ENCODE peak calls at places on chromosomes 4 and X, in ten cellular contexts. One of them, this sample, is unnamed.

GRCh38 chr4:1031956-1032795 is 20.8 kb downstream of the FGFRL1 start:
- DNase-seq in neural progenitor cell: no peak
- DNase-seq in fibroblast of lung: no peak
- DNase-seq in breast epithelium: no peak
- DNase-seq in cardiac muscle cell: no peak
- DNase-seq in fibroblast of mammary gland: no peak
- DNase-seq in upper lobe of right lung: no peak
- DNase-seq in cardiac fibroblast: no peak
- DNase-seq in stomach: peak
- DNase-seq in Peyer's patch: no peak
- DNase-seq in this sample: no peak

GRCh38 chr4:160110891-160111290 is 1008.0 kb downstream of the RAPGEF2 start:
- DNase-seq in neural progenitor cell: no peak
- DNase-seq in fibroblast of lung: no peak
- DNase-seq in breast epithelium: no peak
- DNase-seq in cardiac muscle cell: no peak
- DNase-seq in fibroblast of mammary gland: no peak
- DNase-seq in upper lobe of right lung: no peak
- DNase-seq in cardiac fibroblast: no peak
- DNase-seq in stomach: no peak
- DNase-seq in Peyer's patch: no peak
- DNase-seq in this sample: peak

GRCh38 chr4:78517050-78517652 is 34.4 kb upstream of the ANXA3 start:
- DNase-seq in neural progenitor cell: peak
- DNase-seq in fibroblast of lung: peak
- DNase-seq in breast epithelium: no peak
- DNase-seq in cardiac muscle cell: peak
- DNase-seq in fibroblast of mammary gland: peak
- DNase-seq in upper lobe of right lung: no peak
- DNase-seq in cardiac fibroblast: peak
- DNase-seq in stomach: no peak
- DNase-seq in Peyer's patch: no peak
- DNase-seq in this sample: peak

GRCh38 chr4:83248486-83248885 is 36.1 kb downstream of the COQ2 start:
- DNase-seq in neural progenitor cell: no peak
- DNase-seq in fibroblast of lung: no peak
- DNase-seq in breast epithelium: no peak
- DNase-seq in cardiac muscle cell: no peak
- DNase-seq in fibroblast of mammary gland: no peak
- DNase-seq in upper lobe of right lung: no peak
- DNase-seq in cardiac fibroblast: no peak
- DNase-seq in stomach: no peak
- DNase-seq in Peyer's patch: peak
- DNase-seq in this sample: no peak

GRCh38 chr4:113950207-113950606 is 29.2 kb downstream of the ARSJ start:
- DNase-seq in neural progenitor cell: no peak
- DNase-seq in fibroblast of lung: no peak
- DNase-seq in breast epithelium: no peak
- DNase-seq in cardiac muscle cell: no peak
- DNase-seq in fibroblast of mammary gland: no peak
- DNase-seq in upper lobe of right lung: no peak
- DNase-seq in cardiac fibroblast: no peak
- DNase-seq in stomach: no peak
- DNase-seq in Peyer's patch: no peak
- DNase-seq in this sample: no peak

GRCh38 chr4:146193628-146194027 is 18.1 kb downstream of the LSM6 start:
- DNase-seq in neural progenitor cell: no peak
- DNase-seq in fibroblast of lung: no peak
- DNase-seq in breast epithelium: no peak
- DNase-seq in cardiac muscle cell: no peak
- DNase-seq in fibroblast of mammary gland: no peak
- DNase-seq in upper lobe of right lung: no peak
- DNase-seq in cardiac fibroblast: no peak
- DNase-seq in stomach: no peak
- DNase-seq in Peyer's patch: no peak
- DNase-seq in this sample: no peak

GRCh38 chr4:7632341-7632740 is 197.6 kb upstream of the PSAPL1 start:
- DNase-seq in neural progenitor cell: no peak
- DNase-seq in fibroblast of lung: no peak
- DNase-seq in breast epithelium: no peak
- DNase-seq in cardiac muscle cell: no peak
- DNase-seq in fibroblast of mammary gland: no peak
- DNase-seq in upper lobe of right lung: no peak
- DNase-seq in cardiac fibroblast: no peak
- DNase-seq in stomach: no peak
- DNase-seq in Peyer's patch: no peak
- DNase-seq in this sample: no peak

GRCh38 chr4:36613999-36614398 is 332.6 kb downstream of the DTHD1 start:
- DNase-seq in neural progenitor cell: no peak
- DNase-seq in fibroblast of lung: no peak
- DNase-seq in breast epithelium: no peak
- DNase-seq in cardiac muscle cell: no peak
- DNase-seq in fibroblast of mammary gland: no peak
- DNase-seq in upper lobe of right lung: no peak
- DNase-seq in cardiac fibroblast: no peak
- DNase-seq in stomach: no peak
- DNase-seq in Peyer's patch: no peak
- DNase-seq in this sample: no peak

GRCh38 chr4:61214680-61215079 is 14.6 kb downstream of the ADGRL3 start:
- DNase-seq in neural progenitor cell: no peak
- DNase-seq in fibroblast of lung: no peak
- DNase-seq in breast epithelium: no peak
- DNase-seq in cardiac muscle cell: no peak
- DNase-seq in fibroblast of mammary gland: no peak
- DNase-seq in upper lobe of right lung: no peak
- DNase-seq in cardiac fibroblast: no peak
- DNase-seq in stomach: no peak
- DNase-seq in Peyer's patch: no peak
- DNase-seq in this sample: no peak

GRCh38 chrX:115344885-115345653 is 55.6 kb downstream of the LUZP4 start:
- DNase-seq in neural progenitor cell: peak
- DNase-seq in fibroblast of lung: peak
- DNase-seq in breast epithelium: peak
- DNase-seq in cardiac muscle cell: peak
- DNase-seq in fibroblast of mammary gland: peak
- DNase-seq in upper lobe of right lung: peak
- DNase-seq in cardiac fibroblast: peak
- DNase-seq in stomach: peak
- DNase-seq in Peyer's patch: peak
- DNase-seq in this sample: peak

DNA sequence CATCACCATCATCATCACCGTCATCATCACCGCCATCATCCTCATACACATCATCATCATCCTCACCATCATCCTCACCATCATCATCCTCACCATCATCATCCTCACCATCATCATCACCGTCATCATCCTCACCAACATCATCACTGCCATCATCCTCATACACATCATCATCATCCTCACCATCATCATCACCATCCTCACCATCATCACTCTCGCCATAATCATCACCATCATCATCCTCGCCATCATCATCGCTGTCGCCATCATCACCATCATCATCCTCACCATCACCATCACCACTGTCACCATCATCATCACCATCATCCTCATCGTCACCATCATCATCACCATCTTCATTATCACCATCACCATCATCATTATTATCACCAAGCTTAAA is 19.8 kb upstream of the DHRSX start:
- DNase-seq in neural progenitor cell: no peak
- DNase-seq in fibroblast of lung: no peak
- DNase-seq in breast epithelium: no peak
- DNase-seq in cardiac muscle cell: no peak
- DNase-seq in fibroblast of mammary gland: no peak
- DNase-seq in upper lobe of right lung: no peak
- DNase-seq in cardiac fibroblast: no peak
- DNase-seq in stomach: no peak
- DNase-seq in Peyer's patch: no peak
- DNase-seq in this sample: no peak
- TF ChIP-seq CTCF in neural progenitor cell: no peak
- TF ChIP-seq CTCF in fibroblast of lung: no peak
- TF ChIP-seq CTCF in breast epithelium: no peak
- TF ChIP-seq CTCF in cardiac muscle cell: no peak
- TF ChIP-seq CTCF in fibroblast of mammary gland: no peak
- TF ChIP-seq CTCF in upper lobe of right lung: no peak
- TF ChIP-seq CTCF in cardiac fibroblast: no peak
- TF ChIP-seq CTCF in stomach: no peak
- TF ChIP-seq CTCF in Peyer's patch: no peak
- TF ChIP-seq CTCF in this sample: no peak

GRCh38 chrX:54359408-54359807 is 1.6 kb upstream of the WNK3 start:
- DNase-seq in neural progenitor cell: no peak
- DNase-seq in fibroblast of lung: no peak
- DNase-seq in breast epithelium: no peak
- DNase-seq in cardiac muscle cell: peak
- DNase-seq in fibroblast of mammary gland: no peak
- DNase-seq in upper lobe of right lung: no peak
- DNase-seq in cardiac fibroblast: no peak
- DNase-seq in stomach: no peak
- DNase-seq in Peyer's patch: no peak
- DNase-seq in this sample: no peak

GRCh38 chrX:54352677-54353076 is 5.2 kb downstream of the WNK3 start:
- DNase-seq in neural progenitor cell: no peak
- DNase-seq in fibroblast of lung: no peak
- DNase-seq in breast epithelium: no peak
- DNase-seq in cardiac muscle cell: no peak
- DNase-seq in fibroblast of mammary gland: no peak
- DNase-seq in upper lobe of right lung: no peak
- DNase-seq in cardiac fibroblast: no peak
- DNase-seq in stomach: no peak
- DNase-seq in Peyer's patch: no peak
- DNase-seq in this sample: no peak

GRCh38 chrX:54357414-54358377 is at the start of gene WNK3:
- DNase-seq in neural progenitor cell: peak
- DNase-seq in fibroblast of lung: peak
- DNase-seq in breast epithelium: peak
- DNase-seq in cardiac muscle cell: peak
- DNase-seq in fibroblast of mammary gland: peak
- DNase-seq in upper lobe of right lung: peak
- DNase-seq in cardiac fibroblast: peak
- DNase-seq in stomach: peak
- DNase-seq in Peyer's patch: peak
- DNase-seq in this sample: peak

DNA sequence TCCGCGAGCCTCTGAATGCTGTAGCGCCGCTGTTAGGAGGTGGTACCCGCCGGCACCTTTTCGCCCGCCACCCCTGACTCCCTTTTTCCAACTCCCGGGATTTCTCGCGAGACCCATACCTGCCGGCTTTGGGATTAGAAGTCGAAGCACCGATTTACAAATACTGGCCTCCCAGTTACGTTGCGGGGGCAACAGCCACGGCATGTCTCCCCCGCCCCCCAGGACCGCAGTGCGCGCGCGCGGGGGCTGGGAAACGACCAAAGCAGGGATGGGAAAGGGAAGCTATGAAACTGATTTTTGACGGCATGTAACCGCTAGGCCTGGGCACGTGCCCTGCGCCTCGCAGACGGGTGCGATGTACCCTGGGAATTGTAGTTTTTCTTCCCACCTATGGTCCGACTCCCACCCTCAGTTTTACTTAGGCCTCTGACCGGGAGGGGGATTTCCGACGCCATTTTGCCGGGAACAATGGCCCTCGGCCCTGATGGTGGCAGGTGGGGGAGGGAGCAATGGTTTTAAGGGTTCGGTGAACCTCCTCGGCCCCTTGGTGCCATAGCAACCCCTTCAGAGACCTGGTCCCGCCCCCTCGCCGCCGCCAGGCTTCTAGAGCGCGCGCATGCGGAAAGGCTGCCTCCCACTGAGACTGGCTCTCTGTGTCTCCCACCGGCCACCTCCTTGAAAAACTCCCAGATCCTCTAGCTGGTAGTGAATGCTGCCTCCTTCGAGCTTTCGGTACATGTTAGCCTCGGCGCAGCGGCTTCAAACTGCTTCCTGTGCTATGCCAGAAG is 772 bp upstream of the WNK3 start:
- DNase-seq in neural progenitor cell: peak
- DNase-seq in fibroblast of lung: peak
- DNase-seq in breast epithelium: peak
- DNase-seq in cardiac muscle cell: peak
- DNase-seq in fibroblast of mammary gland: peak
- DNase-seq in upper lobe of right lung: peak
- DNase-seq in cardiac fibroblast: peak
- DNase-seq in stomach: no peak
- DNase-seq in Peyer's patch: peak
- DNase-seq in this sample: peak
- H3K4me3 ChIP-seq in neural progenitor cell: peak
- H3K4me3 ChIP-seq in fibroblast of lung: peak
- H3K4me3 ChIP-seq in breast epithelium: peak
- H3K4me3 ChIP-seq in cardiac muscle cell: peak
- H3K4me3 ChIP-seq in fibroblast of mammary gland: peak
- H3K4me3 ChIP-seq in upper lobe of right lung: peak
- H3K4me3 ChIP-seq in cardiac fibroblast: peak
- H3K4me3 ChIP-seq in stomach: peak
- H3K4me3 ChIP-seq in Peyer's patch: peak
- H3K4me3 ChIP-seq in this sample: peak

GRCh38 chr4:136150046-136150445 is 1382.2 kb downstream of the PCDH18 start:
- DNase-seq in neural progenitor cell: no peak
- DNase-seq in fibroblast of lung: no peak
- DNase-seq in breast epithelium: no peak
- DNase-seq in cardiac muscle cell: no peak
- DNase-seq in fibroblast of mammary gland: no peak
- DNase-seq in upper lobe of right lung: no peak
- DNase-seq in cardiac fibroblast: no peak
- DNase-seq in stomach: no peak
- DNase-seq in Peyer's patch: no peak
- DNase-seq in this sample: no peak
- TF ChIP-seq CTCF in neural progenitor cell: peak
- TF ChIP-seq CTCF in fibroblast of lung: no peak
- TF ChIP-seq CTCF in breast epithelium: no peak
- TF ChIP-seq CTCF in cardiac muscle cell: no peak
- TF ChIP-seq CTCF in fibroblast of mammary gland: no peak
- TF ChIP-seq CTCF in upper lobe of right lung: no peak
- TF ChIP-seq CTCF in cardiac fibroblast: no peak
- TF ChIP-seq CTCF in stomach: no peak
- TF ChIP-seq CTCF in Peyer's patch: no peak
- TF ChIP-seq CTCF in this sample: no peak

DNA sequence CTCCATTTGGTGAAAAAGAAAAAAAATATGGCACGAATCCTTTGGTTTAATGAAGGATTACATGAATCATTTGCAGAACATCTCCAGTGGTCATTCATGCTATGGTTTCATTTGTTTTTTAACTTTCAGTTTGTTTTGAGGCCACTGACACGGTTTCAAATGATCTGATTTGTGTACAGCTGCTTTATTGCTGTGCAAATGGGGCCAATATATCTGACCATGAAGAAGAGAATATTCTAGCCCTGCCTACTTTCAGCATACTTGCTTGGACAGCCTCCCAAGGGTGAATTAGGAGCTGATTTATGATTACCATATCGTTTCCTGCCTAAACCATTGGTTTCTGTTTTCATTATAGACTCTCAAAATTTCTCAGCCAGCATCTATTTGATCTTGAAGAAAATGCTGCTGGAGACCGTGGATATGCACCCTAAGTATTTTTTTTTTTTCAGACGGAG is 30.7 kb downstream of the SPARCL1 start:
- DNase-seq in neural progenitor cell: no peak
- DNase-seq in fibroblast of lung: peak
- DNase-seq in breast epithelium: no peak
- DNase-seq in cardiac muscle cell: no peak
- DNase-seq in fibroblast of mammary gland: peak
- DNase-seq in upper lobe of right lung: no peak
- DNase-seq in cardiac fibroblast: no peak
- DNase-seq in stomach: no peak
- DNase-seq in Peyer's patch: no peak
- DNase-seq in this sample: no peak
- H3K4me3 ChIP-seq in neural progenitor cell: no peak
- H3K4me3 ChIP-seq in fibroblast of lung: peak
- H3K4me3 ChIP-seq in breast epithelium: peak
- H3K4me3 ChIP-seq in cardiac muscle cell: no peak
- H3K4me3 ChIP-seq in fibroblast of mammary gland: peak
- H3K4me3 ChIP-seq in upper lobe of right lung: peak
- H3K4me3 ChIP-seq in cardiac fibroblast: peak
- H3K4me3 ChIP-seq in stomach: no peak
- H3K4me3 ChIP-seq in Peyer's patch: no peak
- H3K4me3 ChIP-seq in this sample: no peak

This sample was measured in fibroblast of pulmonary artery.